ENCODE peak calls at places on chromosomes 5 and 9, in eight cellular contexts. F is cardiac muscle cell, J is neural progenitor cell, M is hepatocyte, S is AG04450, C is ovary, G is Peyer's patch, T is fibroblast of mammary gland. B is an unnamed sample.

GRCh38 chr5:170626507-170627150 is 122.8 kb downstream of the KCNIP1 start:
- DNase-seq in M (no peak), F (no peak), S (no peak), C (no peak), T (no peak), G (peak; percentile 24), J (no peak), B (no peak)

GRCh38 chr5:14204011-14204670 is 61.0 kb downstream of the TRIO start:
- DNase-seq in T (no peak), F (no peak), G (no peak), J (no peak), S (no peak), C (no peak), M (no peak), B (no peak)

GRCh38 chr9:20353529-20353928 is 268.8 kb downstream of the MLLT3 start:
- DNase-seq in F (no peak), T (no peak), S (no peak), M (no peak), J (no peak), G (no peak), C (no peak), B (no peak)

GRCh38 chr5:116494784-116495480 is 79.7 kb downstream of the SEMA6A start:
- DNase-seq in J (peak; percentile 29), M (no peak), T (no peak), S (no peak), C (no peak), G (no peak), F (no peak), B (no peak)

GRCh38 chr5:132293992-132294727 is at the start of gene SLC22A4:
- DNase-seq in J (peak; percentile 93), M (peak; percentile 95), T (peak; percentile 88), C (peak; percentile 96), G (peak; percentile 90), F (peak; percentile 98), S (peak; percentile 65), B (peak; percentile 70)

GRCh38 chr9:37157978-37158377 is 37.6 kb downstream of the ZCCHC7 start:
- DNase-seq in F (no peak), S (no peak), G (no peak), T (no peak), M (no peak), J (no peak), C (no peak), B (no peak)

GRCh38 chr9:3578786-3579185 is 53.0 kb upstream of the RFX3 start:
- DNase-seq in J (no peak), S (no peak), M (no peak), T (peak; percentile 87), G (no peak), F (peak; percentile 71), C (no peak), B (peak; percentile 9)

GRCh38 chr5:135353952-135354721 is 44.9 kb downstream of the MACROH2A1 start:
- DNase-seq in S (peak; percentile 84), M (no peak), G (no peak), F (peak; percentile 88), T (peak; percentile 96), C (no peak), J (no peak), B (peak; percentile 85)

GRCh38 chr5:167652690-167653089 is 638.8 kb upstream of the WWC1 start:
- DNase-seq in M (no peak), J (no peak), G (no peak), C (no peak), S (no peak), T (peak; percentile 30), F (no peak), B (no peak)

GRCh38 chr9:97501177-97501971 is at the start of gene TMOD1:
- DNase-seq in G (peak; percentile 74), J (peak; percentile 83), T (no peak), F (peak; percentile 49), M (peak; percentile 76), C (peak; percentile 83), S (no peak), B (no peak)

GRCh38 chr5:178080056-178080455 is 33.3 kb upstream of the N4BP3 start:
- DNase-seq in F (no peak), M (no peak), C (no peak), J (no peak), S (no peak), G (no peak), T (no peak), B (no peak)

GRCh38 chr9:127903557-127904475 is 4.4 kb upstream of the ST6GALNAC6 start:
- DNase-seq in M (peak; percentile 48), S (no peak), F (no peak), C (peak; percentile 75), T (no peak), G (peak; percentile 96), J (no peak), B (no peak)

GRCh38 chr9:14209399-14209990 is 104.4 kb downstream of the NFIB start:
- DNase-seq in M (no peak), S (no peak), F (no peak), J (no peak), C (no peak), G (no peak), T (no peak), B (no peak)

GRCh38 chr5:52017567-52017966 is 634.3 kb downstream of the ISL1 start:
- DNase-seq in G (no peak), J (no peak), T (no peak), C (no peak), M (no peak), F (no peak), S (no peak), B (no peak)

GRCh38 chr9:93010056-93010455 is 48.4 kb upstream of the SUSD3 start:
- DNase-seq in F (no peak), J (no peak), S (no peak), M (no peak), C (no peak), G (no peak), T (no peak), B (no peak)

GRCh38 chr9:70563437-70564204 is 149.2 kb upstream of the KLF9 start:
- DNase-seq in G (peak; percentile 73), C (no peak), T (peak; percentile 82), J (no peak), F (peak; percentile 82), S (no peak), M (no peak), B (peak; percentile 97)

GRCh38 chr9:35658894-35659220 is 765 bp downstream of the CCDC107 start:
- DNase-seq in F (peak; percentile 44), S (no peak), G (peak; percentile 63), J (peak; percentile 47), T (peak; percentile 70), C (peak; percentile 64), M (peak; percentile 37), B (no peak)

GRCh38 chr5:95647886-95648860 is 1.6 kb downstream of the RFESD start:
- DNase-seq in G (no peak), J (no peak), C (no peak), S (no peak), F (peak; percentile 49), M (no peak), T (no peak), B (no peak)
- H3K4me3 ChIP-seq in G (no peak overlapping the region), J (no peak overlapping the region), C (no peak overlapping the region), S (no peak overlapping the region), F (no peak overlapping the region), M (no peak overlapping the region), T (no peak overlapping the region), B (no peak overlapping the region)

DNA sequence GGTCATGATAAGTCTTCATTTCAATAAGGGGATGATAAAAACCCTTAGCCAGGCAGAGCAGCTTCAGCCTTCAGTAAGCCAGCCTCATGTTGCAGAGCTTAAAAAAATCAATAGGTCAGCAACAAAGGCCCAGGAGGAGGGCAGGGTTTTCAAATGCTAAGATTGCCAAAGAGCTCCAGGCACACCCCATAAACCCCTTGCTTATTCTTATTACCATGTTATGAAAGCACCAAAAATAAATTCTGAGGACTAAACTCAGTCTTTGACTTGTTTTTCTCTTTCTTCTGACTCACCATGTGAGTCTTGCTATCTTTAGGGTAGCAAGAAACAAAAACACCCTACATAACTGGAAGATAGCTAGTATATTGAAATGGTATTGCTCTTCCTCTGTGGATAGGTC is 317.1 kb downstream of the KCTD16 start:
- DNase-seq in J (peak; percentile 36), M (no peak), T (no peak), G (no peak), C (no peak), S (no peak), F (no peak), B (no peak)
- TF ChIP-seq CTCF in J (no peak), M (no peak), T (no peak), G (no peak), C (no peak), S (no peak), F (no peak), B (no peak)

GRCh38 chr5:95803271-95804148 is 19.0 kb downstream of the GLRX start:
- DNase-seq in T (no peak), F (no peak), J (no peak), S (no peak), M (peak; percentile 60), C (no peak), G (peak; percentile 65), B (no peak)

GRCh38 chr5:95808013-95808685 is 14.4 kb downstream of the GLRX start:
- DNase-seq in J (no peak), T (no peak), S (no peak), C (no peak), F (no peak), G (peak; percentile 64), M (no peak), B (no peak)

GRCh38 chr5:95801961-95802360 is 20.6 kb downstream of the GLRX start:
- DNase-seq in M (no peak), G (no peak), C (no peak), T (no peak), F (no peak), J (no peak), S (no peak), B (no peak)

GRCh38 chr5:95806687-95807086 is 15.8 kb downstream of the GLRX start:
- DNase-seq in J (no peak), M (no peak), C (no peak), T (no peak), F (no peak), S (no peak), G (no peak), B (no peak)

GRCh38 chr5:95804765-95805539 is 17.6 kb downstream of the GLRX start:
- DNase-seq in J (no peak), G (no peak), F (no peak), M (no peak), S (no peak), T (no peak), C (no peak), B (no peak)
- H3K4me3 ChIP-seq in J (no peak overlapping the region), G (no peak overlapping the region), F (no peak overlapping the region), M (no peak overlapping the region), S (no peak overlapping the region), T (no peak overlapping the region), C (no peak overlapping the region), B (no peak overlapping the region)

DNA sequence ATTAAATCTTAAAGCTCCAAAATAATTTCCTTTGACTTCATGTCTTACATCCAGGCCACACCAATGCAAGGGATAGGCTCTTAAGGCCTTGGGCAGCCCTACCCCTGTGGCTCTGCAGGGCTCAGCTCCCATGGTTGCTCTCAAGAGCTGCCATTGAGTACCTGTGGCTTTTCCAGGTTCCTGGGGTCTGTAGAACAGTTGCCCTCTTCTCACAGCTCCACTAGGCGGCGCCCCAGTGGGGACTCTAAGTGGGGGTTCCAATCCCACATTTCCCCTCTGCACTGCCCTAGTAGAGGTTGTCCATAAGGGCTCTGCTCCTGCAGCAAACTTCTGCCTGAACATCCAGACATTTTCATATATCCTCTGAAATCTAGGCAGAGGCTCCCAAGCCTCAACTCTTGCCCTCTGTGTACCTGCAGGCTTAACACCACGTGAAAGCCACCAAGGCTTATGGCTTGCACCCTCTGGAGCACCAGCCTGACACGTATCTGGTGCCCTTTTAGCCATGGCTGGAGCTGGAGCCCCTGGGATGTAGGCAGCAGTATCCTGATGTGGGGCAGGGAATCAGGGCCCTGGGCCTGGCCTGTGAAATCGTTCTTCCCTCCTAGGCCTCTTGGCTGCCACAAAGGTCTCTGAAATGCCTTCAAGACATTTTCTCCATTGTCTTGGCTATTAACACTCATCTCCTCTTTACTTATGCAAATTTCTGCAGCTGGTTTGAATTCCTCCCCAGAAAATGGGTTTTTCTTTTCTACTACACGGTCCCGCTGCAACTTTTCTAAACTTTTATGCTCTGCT is 185.1 kb downstream of the SMARCA2 start:
- DNase-seq in F (no peak), C (no peak), S (no peak), J (no peak), T (no peak), M (no peak), G (no peak), B (no peak)
- TF ChIP-seq CTCF in F (no peak), C (no peak), S (no peak), J (no peak), T (no peak), M (no peak), G (no peak), B (no peak)